ENCODE peak calls at places on chromosomes 1 and 21, in four cellular contexts. X is K562, F is GM12878, E is H1. R is an unnamed sample.

GRCh38 chr1:15732686-15733081 is 3.4 kb upstream of the SLC25A34 start:
- DNase-seq in X (no peak), F (no peak), E (no peak), R (no peak)

GRCh38 chr1:24894002-24894401 is 36.1 kb downstream of the RUNX3 start:
- DNase-seq in X (no peak), F (no peak), E (peak; percentile 24), R (no peak)

GRCh38 chr1:198486903-198487302 is 53.6 kb downstream of the ATP6V1G3 start:
- DNase-seq in X (no peak), F (no peak), E (no peak), R (no peak)

GRCh38 chr1:58165073-58165472 is 381.5 kb downstream of the OMA1 start:
- DNase-seq in X (no peak), F (peak; percentile 8), E (no peak), R (no peak)

GRCh38 chr1:162111572-162111971 is 42.1 kb downstream of the NOS1AP start:
- DNase-seq in X (no peak), F (no peak), E (no peak), R (no peak)

GRCh38 chr1:9249534-9250335 is 15.2 kb downstream of the H6PD start:
- DNase-seq in X (peak; percentile 63), F (no peak), E (peak; percentile 87), R (no peak)

GRCh38 chr1:180927841-180928240 is 15.1 kb downstream of the KIAA1614 start:
- DNase-seq in X (no peak), F (no peak), E (no peak), R (no peak)

GRCh38 chr1:222413436-222413835 is 134.5 kb downstream of the HHIPL2 start:
- DNase-seq in X (no peak), F (no peak), E (no peak), R (no peak)

GRCh38 chr21:38814126-38815059 is 8.7 kb downstream of the ETS2 start:
- DNase-seq in X (no peak), F (no peak), E (no peak), R (no peak)

GRCh38 chr1:245332513-245332912 is 177.7 kb downstream of the KIF26B start:
- DNase-seq in X (no peak), F (no peak), E (no peak), R (no peak)

GRCh38 chr1:192767798-192768197 is 41.0 kb upstream of the RGS2 start:
- DNase-seq in X (no peak), F (no peak), E (no peak), R (no peak)

GRCh38 chr1:31771891-31772668 is 7.9 kb upstream of the ADGRB2 start:
- DNase-seq in X (no peak), F (no peak), E (no peak), R (no peak)

GRCh38 chr1:160626560-160627342 is 20.1 kb downstream of the SLAMF1 start:
- DNase-seq in X (no peak), F (no peak), E (no peak), R (no peak)

GRCh38 chr1:51850420-51851297 is 27.9 kb downstream of the NRDC start:
- DNase-seq in X (peak; percentile 28), F (no peak), E (no peak), R (no peak)

GRCh38 chr1:36737767-36738166 is 255.1 kb upstream of the CSF3R start:
- DNase-seq in X (no peak), F (no peak), E (no peak), R (no peak)

GRCh38 chr1:173304529-173305227 is 97.5 kb upstream of the TNFSF4 start:
- DNase-seq in X (no peak), F (no peak), E (no peak), R (no peak)
- TF ChIP-seq EGR1 in X (no peak), F (no peak), E (no peak), R (no peak)

DNA sequence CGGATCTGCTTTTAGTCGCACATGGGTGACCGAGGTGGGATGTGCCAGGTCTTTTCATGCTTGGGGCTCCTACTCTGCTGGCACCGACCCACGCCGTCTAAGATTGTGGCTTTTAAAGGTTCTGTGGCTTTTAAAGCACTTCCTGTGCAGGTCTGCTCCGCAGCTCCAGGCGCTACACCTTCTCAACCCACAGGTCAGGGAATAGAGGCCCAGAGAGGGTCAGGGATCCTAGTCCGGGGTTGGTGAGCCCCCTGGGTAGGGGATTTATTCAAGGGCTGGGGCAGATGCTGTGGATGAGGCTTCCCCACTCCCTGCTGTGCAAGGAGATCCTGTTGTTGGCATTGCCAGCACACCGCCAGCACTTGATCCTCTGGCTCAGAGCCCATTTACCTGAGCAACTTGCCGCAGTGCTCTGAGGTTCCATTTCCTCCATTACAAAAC is 212.8 kb upstream of the RAB4A start:
- DNase-seq in X (no peak), F (no peak), E (no peak), R (no peak)
- TF ChIP-seq EGR1 in X (no peak), F (no peak), E (no peak), R (no peak)

GRCh38 chr1:232844791-232845190 is 39.6 kb downstream of the MAP10 start:
- DNase-seq in X (no peak), F (no peak), E (no peak), R (no peak)
- TF ChIP-seq EGR1 in X (no peak), F (no peak), E (no peak), R (no peak)

GRCh38 chr1:209064850-209065249 is 518.7 kb upstream of the CAMK1G start:
- DNase-seq in X (no peak), F (no peak), E (no peak), R (no peak)
- TF ChIP-seq EGR1 in X (no peak), F (no peak), E (no peak), R (no peak)

R was measured in HCT116.